ENCODE peak calls at places on chromosomes 7 and 10, in eight cellular contexts. One of them, this sample, is unnamed.

GRCh38 chr7:2202361-2202761 is 30.4 kb downstream of the MAD1L1 start:
- DNase-seq in fibroblast of mammary gland: no peak
- DNase-seq in vagina: no peak
- DNase-seq in mesothelial cell of epicardium: no peak
- DNase-seq in stimulated activated CD4-positive, alpha-beta T cell treated with anti-CD3 and anti-CD28 coated beads, Interleukin-1b, Interleukin-23, amount 100 ng/mL, for 1 hour: no peak
- DNase-seq in GM20000: no peak
- DNase-seq in mucosa of descending colon: no peak
- DNase-seq in Panc1: no peak
- DNase-seq in this sample: no peak

GRCh38 chr10:1629326-1630036 is 107.8 kb downstream of the ADARB2 start:
- DNase-seq in stimulated activated CD4-positive, alpha-beta T cell treated with anti-CD3 and anti-CD28 coated beads, Interleukin-1b, Interleukin-23, amount 100 ng/mL, for 1 hour: no peak
- DNase-seq in vagina: peak
- DNase-seq in Panc1: no peak
- DNase-seq in mesothelial cell of epicardium: no peak
- DNase-seq in GM20000: peak
- DNase-seq in mucosa of descending colon: no peak
- DNase-seq in fibroblast of mammary gland: no peak
- DNase-seq in this sample: no peak

GRCh38 chr10:59971915-59972314 is 65.6 kb upstream of the CCDC6 start:
- DNase-seq in Panc1: no peak
- DNase-seq in vagina: no peak
- DNase-seq in GM20000: no peak
- DNase-seq in fibroblast of mammary gland: peak
- DNase-seq in mesothelial cell of epicardium: no peak
- DNase-seq in stimulated activated CD4-positive, alpha-beta T cell treated with anti-CD3 and anti-CD28 coated beads, Interleukin-1b, Interleukin-23, amount 100 ng/mL, for 1 hour: no peak
- DNase-seq in mucosa of descending colon: no peak
- DNase-seq in this sample: no peak

GRCh38 chr7:46230298-46231295 is 309.5 kb upstream of the IGFBP3 start:
- DNase-seq in mucosa of descending colon: no peak
- DNase-seq in GM20000: no peak
- DNase-seq in vagina: no peak
- DNase-seq in mesothelial cell of epicardium: no peak
- DNase-seq in Panc1: no peak
- DNase-seq in fibroblast of mammary gland: no peak
- DNase-seq in stimulated activated CD4-positive, alpha-beta T cell treated with anti-CD3 and anti-CD28 coated beads, Interleukin-1b, Interleukin-23, amount 100 ng/mL, for 1 hour: no peak
- DNase-seq in this sample: no peak

GRCh38 chr10:124000792-124001201 is 92.6 kb downstream of the CHST15 start:
- DNase-seq in GM20000: no peak
- DNase-seq in stimulated activated CD4-positive, alpha-beta T cell treated with anti-CD3 and anti-CD28 coated beads, Interleukin-1b, Interleukin-23, amount 100 ng/mL, for 1 hour: no peak
- DNase-seq in mesothelial cell of epicardium: no peak
- DNase-seq in Panc1: no peak
- DNase-seq in fibroblast of mammary gland: peak
- DNase-seq in mucosa of descending colon: peak
- DNase-seq in vagina: peak
- DNase-seq in this sample: no peak

GRCh38 chr7:136923111-136923510 is 54.7 kb downstream of the CHRM2 start:
- DNase-seq in GM20000: no peak
- DNase-seq in stimulated activated CD4-positive, alpha-beta T cell treated with anti-CD3 and anti-CD28 coated beads, Interleukin-1b, Interleukin-23, amount 100 ng/mL, for 1 hour: no peak
- DNase-seq in Panc1: no peak
- DNase-seq in fibroblast of mammary gland: peak
- DNase-seq in mesothelial cell of epicardium: no peak
- DNase-seq in vagina: no peak
- DNase-seq in mucosa of descending colon: no peak
- DNase-seq in this sample: no peak

GRCh38 chr7:410395-410910 is 109.2 kb downstream of the PDGFA start:
- DNase-seq in GM20000: no peak
- DNase-seq in vagina: no peak
- DNase-seq in mesothelial cell of epicardium: no peak
- DNase-seq in mucosa of descending colon: peak
- DNase-seq in Panc1: no peak
- DNase-seq in stimulated activated CD4-positive, alpha-beta T cell treated with anti-CD3 and anti-CD28 coated beads, Interleukin-1b, Interleukin-23, amount 100 ng/mL, for 1 hour: no peak
- DNase-seq in fibroblast of mammary gland: no peak
- DNase-seq in this sample: no peak

GRCh38 chr10:86960003-86960862 is 1.8 kb downstream of the SNCG start:
- DNase-seq in mesothelial cell of epicardium: no peak
- DNase-seq in Panc1: no peak
- DNase-seq in mucosa of descending colon: no peak
- DNase-seq in stimulated activated CD4-positive, alpha-beta T cell treated with anti-CD3 and anti-CD28 coated beads, Interleukin-1b, Interleukin-23, amount 100 ng/mL, for 1 hour: no peak
- DNase-seq in fibroblast of mammary gland: peak
- DNase-seq in vagina: no peak
- DNase-seq in GM20000: peak
- DNase-seq in this sample: no peak

GRCh38 chr7:41695661-41696322 is 7.1 kb downstream of the INHBA start:
- DNase-seq in GM20000: no peak
- DNase-seq in vagina: no peak
- DNase-seq in mucosa of descending colon: no peak
- DNase-seq in Panc1: no peak
- DNase-seq in stimulated activated CD4-positive, alpha-beta T cell treated with anti-CD3 and anti-CD28 coated beads, Interleukin-1b, Interleukin-23, amount 100 ng/mL, for 1 hour: no peak
- DNase-seq in mesothelial cell of epicardium: no peak
- DNase-seq in fibroblast of mammary gland: peak
- DNase-seq in this sample: no peak

GRCh38 chr7:3117488-3118228 is 74.0 kb upstream of the CARD11 start:
- DNase-seq in GM20000: no peak
- DNase-seq in stimulated activated CD4-positive, alpha-beta T cell treated with anti-CD3 and anti-CD28 coated beads, Interleukin-1b, Interleukin-23, amount 100 ng/mL, for 1 hour: no peak
- DNase-seq in mucosa of descending colon: no peak
- DNase-seq in mesothelial cell of epicardium: no peak
- DNase-seq in Panc1: no peak
- DNase-seq in fibroblast of mammary gland: no peak
- DNase-seq in vagina: no peak
- DNase-seq in this sample: no peak

GRCh38 chr7:99363286-99363685 is 11.2 kb upstream of the ARPC1B start:
- DNase-seq in GM20000: no peak
- DNase-seq in mesothelial cell of epicardium: no peak
- DNase-seq in Panc1: no peak
- DNase-seq in fibroblast of mammary gland: no peak
- DNase-seq in vagina: no peak
- DNase-seq in stimulated activated CD4-positive, alpha-beta T cell treated with anti-CD3 and anti-CD28 coated beads, Interleukin-1b, Interleukin-23, amount 100 ng/mL, for 1 hour: no peak
- DNase-seq in mucosa of descending colon: no peak
- DNase-seq in this sample: no peak

GRCh38 chr7:136942994-136943393 is 74.5 kb downstream of the CHRM2 start:
- DNase-seq in fibroblast of mammary gland: no peak
- DNase-seq in GM20000: no peak
- DNase-seq in stimulated activated CD4-positive, alpha-beta T cell treated with anti-CD3 and anti-CD28 coated beads, Interleukin-1b, Interleukin-23, amount 100 ng/mL, for 1 hour: no peak
- DNase-seq in Panc1: no peak
- DNase-seq in vagina: no peak
- DNase-seq in mucosa of descending colon: no peak
- DNase-seq in mesothelial cell of epicardium: no peak
- DNase-seq in this sample: no peak

GRCh38 chr7:80313067-80313626 is 178.5 kb downstream of the GNAI1 start:
- DNase-seq in Panc1: no peak
- DNase-seq in stimulated activated CD4-positive, alpha-beta T cell treated with anti-CD3 and anti-CD28 coated beads, Interleukin-1b, Interleukin-23, amount 100 ng/mL, for 1 hour: no peak
- DNase-seq in vagina: no peak
- DNase-seq in mesothelial cell of epicardium: no peak
- DNase-seq in GM20000: no peak
- DNase-seq in fibroblast of mammary gland: no peak
- DNase-seq in mucosa of descending colon: no peak
- DNase-seq in this sample: no peak

GRCh38 chr7:41576176-41576575 is 126.7 kb downstream of the INHBA start:
- DNase-seq in vagina: no peak
- DNase-seq in fibroblast of mammary gland: peak
- DNase-seq in stimulated activated CD4-positive, alpha-beta T cell treated with anti-CD3 and anti-CD28 coated beads, Interleukin-1b, Interleukin-23, amount 100 ng/mL, for 1 hour: no peak
- DNase-seq in mesothelial cell of epicardium: no peak
- DNase-seq in GM20000: no peak
- DNase-seq in mucosa of descending colon: no peak
- DNase-seq in Panc1: no peak
- DNase-seq in this sample: no peak

GRCh38 chr7:86025807-86026206 is 617.9 kb upstream of the GRM3 start:
- DNase-seq in stimulated activated CD4-positive, alpha-beta T cell treated with anti-CD3 and anti-CD28 coated beads, Interleukin-1b, Interleukin-23, amount 100 ng/mL, for 1 hour: no peak
- DNase-seq in mucosa of descending colon: no peak
- DNase-seq in Panc1: no peak
- DNase-seq in fibroblast of mammary gland: no peak
- DNase-seq in GM20000: no peak
- DNase-seq in vagina: no peak
- DNase-seq in mesothelial cell of epicardium: no peak
- DNase-seq in this sample: no peak

GRCh38 chr10:119302591-119303253 is 95.4 kb downstream of the GRK5 start:
- DNase-seq in Panc1: no peak
- DNase-seq in mesothelial cell of epicardium: no peak
- DNase-seq in mucosa of descending colon: no peak
- DNase-seq in fibroblast of mammary gland: no peak
- DNase-seq in GM20000: no peak
- DNase-seq in stimulated activated CD4-positive, alpha-beta T cell treated with anti-CD3 and anti-CD28 coated beads, Interleukin-1b, Interleukin-23, amount 100 ng/mL, for 1 hour: no peak
- DNase-seq in vagina: no peak
- DNase-seq in this sample: no peak